ENCODE peak calls at places on chromosomes 16 and 17, in ten cellular contexts. E is AG10803; Z is effector CD4-positive, alpha-beta T cell; H is transverse colon; D is activated naive CD4-positive, alpha-beta T cell; W is NCI-H1436; L is epithelial cell of esophagus; M is Jurkat, Clone E6-1; Q is NCI-H1105 treated with DMSO at 0.1 percent for 48 hours; T is stimulated activated CD4-positive, alpha-beta T cell treated with anti-CD3 and anti-CD28 coated beads, Interleukin-15, amount 100 ng/mL, for 48 hours. C is an unnamed sample.

GRCh38 chr16:66740010-66740409 is 11.4 kb downstream of the DYNC1LI2 start:
- DNase-seq in E (no peak), Z (peak; percentile 20), H (peak; percentile 32), D (no peak), W (no peak), L (peak; percentile 42), M (peak; percentile 46), Q (peak; percentile 10), T (no peak), C (peak; percentile 27)

GRCh38 chr16:2339521-2340484 is 725 bp downstream of the ABCA3 start:
- DNase-seq in E (peak; percentile 16), Z (peak; percentile 19), H (peak; percentile 60), D (no peak), W (peak; percentile 39), L (peak; percentile 36), M (no peak), Q (peak; percentile 9), T (no peak), C (no peak)

GRCh38 chr17:2837147-2837561 is 40.9 kb downstream of the RAP1GAP2 start:
- DNase-seq in E (no peak), Z (peak; percentile 19), H (no peak), D (no peak), W (no peak), L (no peak), M (no peak), Q (no peak), T (peak; percentile 36), C (no peak)

GRCh38 chr17:69046130-69046807 is 14.5 kb downstream of the ABCA9 start:
- DNase-seq in E (no peak), Z (no peak), H (no peak), D (no peak), W (no peak), L (no peak), M (no peak), Q (no peak), T (no peak), C (no peak)

GRCh38 chr17:34269969-34270368 is at the start of gene CCL7:
- DNase-seq in E (no peak), Z (no peak), H (no peak), D (no peak), W (no peak), L (peak; percentile 26), M (no peak), Q (no peak), T (no peak), C (no peak)

GRCh38 chr17:57622886-57623433 is 122.1 kb downstream of the CCDC182 start:
- DNase-seq in E (peak; percentile 36), Z (no peak), H (no peak), D (no peak), W (no peak), L (peak; percentile 70), M (no peak), Q (no peak), T (no peak), C (peak; percentile 20)

GRCh38 chr16:50466170-50466569 is 82.0 kb upstream of the NKD1 start:
- DNase-seq in E (no peak), Z (no peak), H (no peak), D (no peak), W (no peak), L (no peak), M (no peak), Q (no peak), T (no peak), C (no peak)

GRCh38 chr17:35002876-35003551 is 22.7 kb downstream of the LIG3 start:
- DNase-seq in E (no peak), Z (no peak), H (no peak), D (no peak), W (no peak), L (no peak), M (no peak), Q (no peak), T (no peak), C (no peak)

GRCh38 chr17:72432881-72433280 is 312.1 kb downstream of the SOX9 start:
- DNase-seq in E (no peak), Z (no peak), H (no peak), D (no peak), W (no peak), L (no peak), M (no peak), Q (no peak), T (no peak), C (no peak)

GRCh38 chr16:2032285-2033056 is 5.8 kb downstream of the NHERF2 start:
- DNase-seq in E (peak; percentile 44), Z (no peak), H (no peak), D (no peak), W (no peak), L (no peak), M (no peak), Q (no peak), T (no peak), C (peak; percentile 36)

GRCh38 chr16:88355093-88355388 is 27.7 kb upstream of the ZNF469 start:
- DNase-seq in E (no peak), Z (no peak), H (no peak), D (no peak), W (no peak), L (no peak), M (no peak), Q (no peak), T (no peak), C (no peak)

GRCh38 chr17:8555062-8555461 is 75.5 kb downstream of the MYH10 start:
- DNase-seq in E (no peak), Z (no peak), H (no peak), D (no peak), W (no peak), L (peak; percentile 84), M (no peak), Q (no peak), T (no peak), C (peak; percentile 6)

GRCh38 chr16:80253741-80254140 is 287.1 kb upstream of the DYNLRB2 start:
- DNase-seq in E (no peak), Z (no peak), H (no peak), D (no peak), W (no peak), L (no peak), M (no peak), Q (no peak), T (no peak), C (no peak)

GRCh38 chr17:60390223-60390622 is 1.7 kb downstream of the USP32 start:
- DNase-seq in E (peak; percentile 91), Z (no peak), H (no peak), D (no peak), W (no peak), L (peak; percentile 87), M (no peak), Q (no peak), T (no peak), C (peak; percentile 77)

GRCh38 chr17:27407916-27408846 is 48.1 kb upstream of the KSR1 start:
- DNase-seq in E (peak; percentile 76), Z (no peak), H (no peak), D (no peak), W (no peak), L (peak; percentile 70), M (no peak), Q (no peak), T (no peak), C (peak; percentile 71)

GRCh38 chr17:7846765-7847661 is 7.9 kb upstream of the TMEM88 start:
- DNase-seq in E (no peak), Z (no peak), H (no peak), D (no peak), W (no peak), L (no peak), M (no peak), Q (no peak), T (no peak), C (no peak)

GRCh38 chr17:57395721-57396321 is 139.5 kb downstream of the MSI2 start:
- DNase-seq in E (no peak), Z (no peak), H (no peak), D (no peak), W (no peak), L (no peak), M (no peak), Q (no peak), T (no peak), C (no peak)

GRCh38 chr17:74380086-74380958 is 13.0 kb downstream of the GPR142 start:
- DNase-seq in E (no peak), Z (no peak), H (peak; percentile 68), D (no peak), W (peak; percentile 23), L (peak; percentile 48), M (peak; percentile 44), Q (no peak), T (no peak), C (no peak)

GRCh38 chr17:49822829-49823228 is 25.0 kb downstream of the TAC4 start:
- DNase-seq in E (peak; percentile 91), Z (no peak), H (peak; percentile 37), D (no peak), W (no peak), L (peak; percentile 58), M (no peak), Q (no peak), T (no peak), C (peak; percentile 82)

GRCh38 chr16:77850637-77851330 is 62.4 kb downstream of the VAT1L start:
- DNase-seq in E (peak; percentile 36), Z (no peak), H (no peak), D (no peak), W (no peak), L (no peak), M (no peak), Q (no peak), T (no peak), C (no peak)